ENCODE peak calls at places on chromosomes 2 and 18, in four cellular contexts. T is H7; Y is NCI-H524 treated with DMSO at 0.1 percent for 48 hours; U is activated CD4-positive, CD25-positive, alpha-beta regulatory T cell. H is an unnamed sample.

GRCh38 chr2:20648831-20649230 is 2.1 kb downstream of the HS1BP3 start:
- DNase-seq in U (no peak), T (no peak), Y (no peak), H (no peak)

GRCh38 chr2:203344667-203345066 is 16.5 kb downstream of the ABI2 start:
- DNase-seq in Y (no peak), U (no peak), T (no peak), H (no peak)

GRCh38 chr2:109259671-109260070 is 130.7 kb downstream of the SH3RF3 start:
- DNase-seq in U (no peak), T (no peak), Y (no peak), H (no peak)

GRCh38 chr2:113842919-113843736 is 46.8 kb upstream of the ACTR3 start:
- DNase-seq in Y (no peak), T (no peak), U (no peak), H (no peak)

GRCh38 chr18:12857215-12857924 is 26.7 kb downstream of the PTPN2 start:
- DNase-seq in T (no peak), Y (no peak), U (no peak), H (no peak)

GRCh38 chr2:224946911-224947310 is 95.4 kb downstream of the DOCK10 start:
- DNase-seq in T (no peak), U (no peak), Y (no peak), H (no peak)

GRCh38 chr2:210477496-210477895 is 937 bp upstream of the LANCL1 start:
- DNase-seq in Y (no peak), T (peak), U (no peak), H (no peak)

GRCh38 chr18:78659748-78660147 is 319.9 kb upstream of the SALL3 start:
- DNase-seq in Y (no peak), U (no peak), T (peak), H (no peak)

GRCh38 chr2:55929476-55929875 is 5.9 kb upstream of the EFEMP1 start:
- DNase-seq in Y (no peak), T (no peak), U (no peak), H (no peak)

GRCh38 chr18:48402953-48403352 is 6.2 kb downstream of the ZBTB7C start:
- DNase-seq in U (no peak), Y (no peak), T (no peak), H (no peak)

GRCh38 chr2:147989809-147990403 is 30.6 kb downstream of the ORC4 start:
- DNase-seq in U (peak), Y (peak), T (peak), H (no peak)

GRCh38 chr2:157325786-157326185 is at the start of gene ERMN:
- DNase-seq in Y (no peak), U (no peak), T (peak), H (no peak)

GRCh38 chr18:28176674-28176932 is 327 bp downstream of the CDH2 start:
- DNase-seq in U (no peak), Y (no peak), T (no peak), H (no peak)

GRCh38 chr2:240814946-240815760 is 4.9 kb downstream of the KIF1A start:
- DNase-seq in U (no peak), T (peak), Y (no peak), H (peak)

GRCh38 chr2:119431976-119432881 is 575 bp downstream of the TMEM37 start:
- DNase-seq in U (no peak), T (peak), Y (no peak), H (peak)

GRCh38 chr2:203510941-203511305 is 24.2 kb downstream of the RAPH1 start:
- DNase-seq in U (no peak), Y (no peak), T (no peak), H (no peak)

GRCh38 chr2:48531141-48531648 is 1.2 kb downstream of the STON1 start:
- DNase-seq in T (peak), Y (no peak), U (no peak), H (no peak)

H was measured in stomach.